ENCODE peak calls at places on chromosomes 6 and 20, in five cellular contexts. L is GM12878, U is HCT116, J is A549, I is K562. T is an unnamed sample.

GRCh38 chr6:110875548-110876169 is 1.1 kb downstream of the AMD1 start:
- DNase-seq in L (no peak), U (no peak), J (peak; percentile 29), I (peak; percentile 70), T (peak; percentile 66)

GRCh38 chr6:1321715-1322114 is 9.8 kb downstream of the FOXQ1 start:
- DNase-seq in J (no peak), I (no peak), U (no peak), L (no peak), T (no peak)

GRCh38 chr20:36644032-36644712 is 1.8 kb downstream of the SLA2 start:
- DNase-seq in I (no peak), U (no peak), L (no peak), J (no peak), T (no peak)

GRCh38 chr20:45952861-45953260 is 18.4 kb downstream of the PCIF1 start:
- DNase-seq in L (no peak), I (no peak), U (no peak), J (no peak), T (no peak)

GRCh38 chr6:163414367-163415175 is at the start of gene QKI:
- DNase-seq in J (peak; percentile 66), I (peak; percentile 86), L (no peak), U (no peak), T (peak; percentile 89)

GRCh38 chr6:31008165-31008564 is 2.1 kb upstream of the MUC22 start:
- DNase-seq in L (no peak), U (no peak), I (no peak), J (no peak), T (no peak)

GRCh38 chr20:24703284-24703610 is 233.8 kb downstream of the SYNDIG1 start:
- DNase-seq in I (no peak), L (no peak), J (no peak), U (no peak), T (no peak)

GRCh38 chr20:19911810-19912382 is 105.3 kb upstream of the NAA20 start:
- DNase-seq in L (no peak), I (no peak), J (no peak), U (no peak), T (no peak)

GRCh38 chr20:16397053-16397452 is 176.2 kb downstream of the KIF16B start:
- DNase-seq in U (no peak), L (no peak), I (no peak), J (no peak), T (no peak)

GRCh38 chr6:98054453-98054852 is 771.4 kb upstream of the MMS22L start:
- DNase-seq in L (no peak), U (no peak), I (no peak), J (no peak), T (no peak)

GRCh38 chr20:17663486-17663885 is 18.6 kb downstream of the RRBP1 start:
- DNase-seq in I (no peak), U (no peak), L (no peak), J (no peak), T (no peak)

GRCh38 chr6:79607000-79607399 is 24.1 kb upstream of the SH3BGRL2 start:
- DNase-seq in L (no peak), U (no peak), I (no peak), J (no peak), T (no peak)

GRCh38 chr20:13325033-13325432 is 104.0 kb downstream of the ISM1 start:
- DNase-seq in U (peak; percentile 18), L (no peak), I (peak; percentile 11), J (peak; percentile 75), T (peak; percentile 38)

GRCh38 chr6:168047841-168048723 is 30.9 kb downstream of the FRMD1 start:
- DNase-seq in L (no peak), I (no peak), U (no peak), J (no peak), T (no peak)

GRCh38 chr20:35000311-35000921 is 44.7 kb downstream of the MYH7B start:
- DNase-seq in U (no peak), L (no peak), J (no peak), I (no peak), T (no peak)

GRCh38 chr6:3795836-3796395 is 44.4 kb upstream of the PXDC1 start:
- DNase-seq in L (no peak), J (no peak), I (no peak), U (no peak), T (no peak)

GRCh38 chr6:45155341-45155894 is 172.7 kb upstream of the RUNX2 start:
- DNase-seq in I (no peak), L (no peak), U (no peak), J (no peak), T (no peak)

GRCh38 chr20:11457476-11457875 is 460.2 kb upstream of the BTBD3 start:
- DNase-seq in J (no peak), I (no peak), L (no peak), U (no peak), T (no peak)

GRCh38 chr20:3595541-3595940 is 67.7 kb downstream of the GFRA4 start:
- DNase-seq in I (no peak), L (no peak), J (no peak), U (no peak), T (no peak)

GRCh38 chr20:37946946-37947345 is 44.0 kb downstream of the VSTM2L start:
- DNase-seq in J (no peak), L (no peak), U (no peak), I (no peak), T (no peak)

GRCh38 chr20:17431621-17432364 is 99.4 kb downstream of the BFSP1 start:
- DNase-seq in J (peak; percentile 63), L (no peak), I (peak; percentile 65), U (peak; percentile 19), T (peak; percentile 69)

GRCh38 chr6:80767808-80768207 is 661.3 kb downstream of the BCKDHB start:
- DNase-seq in J (no peak), U (peak; percentile 23), I (no peak), L (no peak), T (no peak)

GRCh38 chr6:4797590-4797989 is 21.4 kb downstream of the CDYL start:
- DNase-seq in J (no peak), L (no peak), U (no peak), I (no peak), T (no peak)

GRCh38 chr20:51958636-51959542 is 156.6 kb upstream of the SALL4 start:
- DNase-seq in L (no peak), I (no peak), J (no peak), U (no peak), T (no peak)

DNA sequence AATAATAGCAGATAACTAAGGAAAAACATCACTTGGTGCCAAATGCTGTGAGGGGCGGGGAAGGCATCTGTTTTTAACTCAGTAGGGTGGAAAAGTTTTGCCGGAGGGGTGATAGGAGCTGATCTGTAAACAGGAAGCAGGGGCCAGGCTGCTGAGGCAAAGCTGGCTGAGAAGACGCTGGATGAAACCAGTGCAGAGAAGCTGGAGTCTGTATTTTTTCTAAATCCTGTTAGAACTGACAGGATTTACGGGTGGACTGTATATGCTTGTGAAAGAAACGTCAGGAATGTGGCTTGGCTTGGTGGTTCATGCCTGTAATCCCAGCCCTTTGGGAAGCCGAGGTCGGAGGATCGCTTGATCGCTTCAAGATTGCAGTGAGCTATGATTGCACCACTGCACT is 5.6 kb downstream of the PCMTD2 start:
- DNase-seq in U (no peak), J (no peak), L (no peak), I (no peak), T (peak; percentile 86)
- TF ChIP-seq REST in U (no peak), J (no peak), L (no peak), I (no peak), T (no peak)

DNA sequence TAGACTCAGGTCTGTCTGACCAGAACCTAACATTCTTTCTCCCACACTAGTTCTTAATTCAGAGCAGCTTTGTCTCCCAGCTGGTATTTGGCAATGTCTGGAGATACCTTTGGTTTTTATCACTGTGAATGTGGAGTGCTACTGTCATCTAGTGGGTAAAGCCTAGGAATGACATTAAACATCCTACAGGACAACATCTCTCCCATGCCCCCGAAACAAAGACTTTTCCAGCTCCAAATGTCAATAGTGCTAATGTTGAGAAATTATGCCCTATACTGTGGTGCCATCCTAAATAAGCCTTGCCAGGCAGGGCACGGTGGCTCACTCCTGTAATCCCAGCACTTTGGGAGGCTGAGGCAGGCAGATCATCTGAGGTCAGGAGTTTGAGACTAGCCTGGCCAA is 4.2 kb upstream of the TTPAL start:
- DNase-seq in U (no peak), L (no peak), J (peak; percentile 35), I (no peak), T (peak; percentile 47)
- TF ChIP-seq REST in U (no peak), L (no peak), J (no peak), I (no peak), T (no peak)

DNA sequence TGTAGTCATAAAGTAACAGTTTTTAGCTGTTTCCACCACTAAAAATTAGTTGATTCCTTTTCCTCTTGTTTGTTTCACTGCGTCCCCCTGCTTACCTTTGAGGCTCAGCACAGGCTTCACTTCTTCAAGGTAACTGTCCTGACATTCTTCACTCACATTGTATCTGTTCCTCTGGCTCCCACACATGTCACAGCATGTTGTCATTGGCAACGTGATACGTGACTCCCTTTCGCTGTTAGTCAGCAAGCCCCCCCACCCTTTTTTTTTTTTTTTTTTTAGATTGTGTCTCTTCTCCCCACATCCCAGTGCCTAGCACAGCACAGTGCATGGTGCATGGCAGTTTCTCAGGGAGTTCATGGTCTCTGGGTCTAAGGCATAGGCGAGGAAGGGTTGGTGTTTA is 13.3 kb downstream of the VAPB start:
- DNase-seq in U (no peak), I (no peak), L (no peak), J (no peak), T (no peak)
- TF ChIP-seq REST in U (no peak), I (no peak), L (no peak), J (no peak), T (no peak)

DNA sequence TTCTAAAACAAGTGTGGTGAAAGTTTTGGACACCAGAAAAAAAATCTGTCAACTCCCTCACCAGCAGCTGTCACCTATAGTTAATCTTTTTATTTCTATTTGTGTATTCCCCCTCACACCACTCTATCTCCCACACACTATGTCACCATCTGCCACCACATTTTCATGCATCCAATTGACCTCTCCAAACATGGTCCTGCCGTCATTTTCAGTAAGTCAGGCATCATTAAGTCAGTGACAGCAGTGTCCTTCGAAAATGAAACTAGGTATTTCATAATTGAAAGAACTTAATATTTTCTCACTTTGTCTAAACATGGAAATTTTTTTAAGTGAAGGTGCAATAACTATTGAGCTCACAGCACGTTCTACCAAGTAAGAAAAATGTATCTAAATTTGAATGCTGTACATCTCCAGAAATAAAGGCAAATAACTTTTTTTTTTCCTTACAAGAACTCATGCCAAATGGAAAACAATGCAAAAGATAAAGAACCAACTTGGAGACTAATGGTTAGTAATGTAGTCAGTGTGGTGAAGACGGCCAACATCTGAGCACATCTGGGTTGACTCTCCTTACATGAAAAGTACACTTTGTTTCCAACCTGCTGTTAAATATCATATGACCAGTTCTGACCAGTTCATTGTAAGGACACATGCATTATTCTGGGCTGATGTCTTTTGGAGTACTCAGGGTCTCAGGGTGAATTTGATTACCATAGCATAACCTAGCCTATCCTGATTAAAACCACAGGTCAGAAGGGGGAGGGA is 623.3 kb upstream of the MANEA start:
- DNase-seq in L (peak; percentile 1), J (no peak), I (no peak), U (no peak), T (no peak)
- TF ChIP-seq REST in L (no peak), J (no peak), I (no peak), U (no peak), T (no peak)

GRCh38 chr6:56478202-56478601 is 164.5 kb downstream of the DST start:
- DNase-seq in L (no peak), J (no peak), U (no peak), I (no peak), T (no peak)

GRCh38 chr6:56482525-56482924 is 160.2 kb downstream of the DST start:
- DNase-seq in L (no peak), U (no peak), J (no peak), I (no peak), T (no peak)

GRCh38 chr6:56481957-56482356 is 160.7 kb downstream of the DST start:
- DNase-seq in I (no peak), J (no peak), U (no peak), L (no peak), T (no peak)

GRCh38 chr6:56479381-56479780 is 163.3 kb downstream of the DST start:
- DNase-seq in I (no peak), J (no peak), L (no peak), U (no peak), T (no peak)

GRCh38 chr6:56480246-56480645 is 162.4 kb downstream of the DST start:
- DNase-seq in I (no peak), U (no peak), L (no peak), J (no peak), T (no peak)
- TF ChIP-seq REST in I (no peak), U (no peak), L (no peak), J (no peak), T (no peak)